ENCODE peak calls at places on chromosomes 3 and 15, in eight cellular contexts. C is GM23248, M is GM12878, N is HCT116, Z is IMR-90, W is mammary epithelial cell, F is PC-9, R is astrocyte. H is an unnamed sample. For H3K36me3, the result is how much of the 10 kb centered on the place peaks cover.

GRCh38 chr15:41892621-41893421 is 1.0 kb downstream of the SPTBN5 start:
- DNase-seq in Z (no peak), F (no peak), C (no peak), R (no peak), M (no peak), W (peak), N (no peak), H (no peak)

GRCh38 chr3:139309880-139310279 is 33.9 kb upstream of the MRPS22 start:
- DNase-seq in C (peak), N (no peak), W (no peak), F (peak), M (no peak), R (peak), Z (no peak), H (peak)

GRCh38 chr15:28943146-28943545 is 57.4 kb downstream of the APBA2 start:
- DNase-seq in N (no peak), R (no peak), Z (no peak), W (no peak), F (no peak), M (no peak), C (no peak), H (no peak)

GRCh38 chr3:156291269-156292123 is 171.1 kb downstream of the KCNAB1 start:
- DNase-seq in M (no peak), F (no peak), Z (peak), N (no peak), C (peak), R (peak), W (peak), H (no peak)

GRCh38 chr15:36666228-36666627 is 86.8 kb downstream of the CDIN1 start:
- DNase-seq in W (no peak), R (no peak), C (no peak), M (no peak), Z (no peak), F (no peak), N (no peak), H (no peak)

GRCh38 chr3:57006048-57006709 is 54.3 kb upstream of the SPATA12 start:
- DNase-seq in M (no peak), W (no peak), R (no peak), F (peak), C (no peak), Z (no peak), N (no peak), H (peak)

GRCh38 chr15:40337597-40337996 is 3.1 kb downstream of the CCDC9B start:
- DNase-seq in Z (no peak), M (no peak), F (no peak), R (no peak), N (no peak), W (no peak), C (no peak), H (no peak)

GRCh38 chr3:42510325-42510724 is 7.9 kb downstream of the VIPR1 start:
- DNase-seq in N (no peak), C (no peak), R (no peak), M (no peak), F (no peak), Z (no peak), W (no peak), H (no peak)

GRCh38 chr3:74301058-74301457 is 313.4 kb downstream of the CNTN3 start:
- DNase-seq in R (no peak), C (no peak), M (no peak), W (no peak), F (no peak), Z (no peak), N (no peak), H (no peak)

GRCh38 chr3:65144791-65145355 is 457.1 kb upstream of the ADAMTS9 start:
- DNase-seq in N (no peak), M (no peak), Z (peak), R (peak), C (peak), F (no peak), W (peak), H (no peak)

GRCh38 chr3:129974451-129975331 is at the start of gene TRH:
- DNase-seq in W (no peak), N (no peak), R (no peak), C (no peak), Z (no peak), F (no peak), M (no peak), H (no peak)

GRCh38 chr3:74390121-74390870 is 224.2 kb downstream of the CNTN3 start:
- DNase-seq in W (no peak), Z (no peak), M (no peak), C (peak), R (no peak), F (no peak), N (no peak), H (no peak)

GRCh38 chr3:160210799-160211221 is 14.4 kb upstream of the C3orf80 start:
- DNase-seq in M (no peak), C (peak), Z (peak), N (peak), R (peak), F (no peak), W (peak), H (peak)

GRCh38 chr15:90344632-90345031 is 7.5 kb upstream of the ZNF774 start:
- DNase-seq in Z (no peak), C (no peak), M (no peak), W (no peak), F (no peak), R (no peak), N (no peak), H (no peak)

GRCh38 chr15:62118446-62118964 is 46.6 kb downstream of the C2CD4B start:
- DNase-seq in Z (peak), C (peak), N (no peak), W (peak), R (no peak), F (no peak), M (no peak), H (no peak)

GRCh38 chr15:59833366-59833765 is 144.2 kb upstream of the BNIP2 start:
- DNase-seq in F (no peak), C (no peak), Z (no peak), R (no peak), N (no peak), W (no peak), M (no peak), H (no peak)

GRCh38 chr3:56975562-56975961 is 84.9 kb upstream of the SPATA12 start:
- DNase-seq in F (no peak), Z (peak), W (no peak), C (peak), N (no peak), R (no peak), M (no peak), H (no peak)

GRCh38 chr3:22887664-22888291 is 315.3 kb upstream of the UBE2E2 start:
- DNase-seq in N (peak), Z (peak), C (peak), M (no peak), W (peak), R (peak), F (peak), H (peak)

GRCh38 chr3:125437631-125438435 is 62.7 kb upstream of the ZNF148 start:
- DNase-seq in N (peak), W (peak), M (no peak), C (peak), F (peak), R (no peak), Z (peak), H (peak)

GRCh38 chr15:83323296-83323711 is 38.8 kb upstream of the BNC1 start:
- DNase-seq in R (peak), W (peak), F (no peak), Z (peak), N (no peak), M (no peak), C (peak), H (peak)

GRCh38 chr3:108588616-108589015 is 622 bp downstream of the CIP2A start:
- DNase-seq in Z (no peak), R (no peak), M (no peak), W (no peak), F (no peak), C (peak), N (no peak), H (no peak)

GRCh38 chr15:49225572-49226281 is 55.7 kb downstream of the GALK2 start:
- DNase-seq in N (peak), M (no peak), F (peak), Z (peak), C (peak), R (peak), W (peak), H (peak)

GRCh38 chr3:45132568-45133211 is 13.5 kb downstream of the CDCP1 start:
- DNase-seq in Z (no peak), W (no peak), F (no peak), N (no peak), M (no peak), C (no peak), R (peak), H (no peak)

GRCh38 chr3:197104738-197105137 is 75.1 kb upstream of the MELTF start:
- DNase-seq in W (no peak), N (no peak), Z (peak), F (no peak), M (no peak), C (no peak), R (no peak), H (no peak)

GRCh38 chr3:104717828-104718196 is 648.9 kb upstream of the ALCAM start:
- DNase-seq in F (no peak), M (no peak), N (no peak), W (no peak), C (peak), R (peak), Z (peak), H (no peak)

GRCh38 chr3:32406481-32407408 is 15.1 kb downstream of the CMTM7 start:
- DNase-seq in R (no peak), M (no peak), F (no peak), N (no peak), C (no peak), W (peak), Z (no peak), H (no peak)

GRCh38 chr3:138477120-138477519 is 42.7 kb downstream of the ESYT3 start:
- DNase-seq in C (no peak), W (no peak), F (no peak), Z (no peak), R (no peak), M (no peak), N (no peak), H (peak)

GRCh38 chr15:83284563-83285283 is at the start of gene BNC1:
- DNase-seq in W (peak), C (no peak), M (no peak), F (no peak), N (no peak), Z (no peak), R (no peak), H (no peak)

GRCh38 chr15:100958326-100959065 is 39.3 kb downstream of the LRRK1 start:
- DNase-seq in W (no peak), Z (peak), M (no peak), R (peak), N (no peak), F (no peak), C (peak), H (peak)

GRCh38 chr15:99671926-99672701 is 61.1 kb downstream of the LYSMD4 start:
- DNase-seq in F (no peak), N (no peak), W (no peak), R (no peak), Z (no peak), M (no peak), C (no peak), H (no peak)

GRCh38 chr15:99669250-99669649 is 64.0 kb downstream of the LYSMD4 start:
- DNase-seq in W (no peak), F (no peak), Z (no peak), R (no peak), C (no peak), N (no peak), M (no peak), H (no peak)

GRCh38 chr15:99673118-99673517 is 60.1 kb downstream of the LYSMD4 start:
- DNase-seq in R (no peak), Z (no peak), M (no peak), W (no peak), F (no peak), C (no peak), N (no peak), H (no peak)

GRCh38 chr15:99674279-99674678 is 59.0 kb downstream of the LYSMD4 start:
- DNase-seq in M (no peak), R (no peak), N (no peak), C (no peak), W (no peak), Z (no peak), F (no peak), H (no peak)

DNA sequence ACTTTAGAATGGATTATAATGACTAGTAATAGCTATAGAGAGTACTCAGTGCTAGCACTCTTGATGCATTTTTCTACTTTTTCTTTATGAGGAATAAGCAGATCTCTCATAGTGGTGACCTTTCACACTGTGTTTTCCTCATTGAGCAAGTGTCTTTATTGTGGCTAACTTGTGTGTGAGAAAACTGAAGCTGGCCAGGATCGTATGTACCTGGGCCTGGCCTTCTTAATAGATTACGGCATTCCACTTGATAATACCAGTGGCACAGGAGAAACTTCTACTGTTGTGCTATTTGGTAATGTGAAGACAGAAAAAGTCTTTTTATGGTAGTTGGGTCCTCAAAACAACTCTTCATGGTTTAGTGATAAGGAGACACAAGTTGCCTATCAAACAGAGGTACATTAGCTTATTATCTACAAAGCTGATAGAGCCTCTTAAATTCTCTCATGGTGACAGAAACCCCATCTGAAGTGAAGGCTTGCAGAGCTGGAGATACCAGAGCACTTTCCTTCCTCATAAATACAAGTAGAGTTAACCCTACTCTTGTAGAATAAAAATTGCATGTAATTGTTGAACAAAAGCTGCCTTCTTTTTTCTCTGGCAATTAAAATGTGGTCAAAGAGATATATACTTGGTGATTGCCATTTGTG is 64.6 kb downstream of the LYSMD4 start:
- DNase-seq in Z (no peak), F (no peak), R (no peak), M (no peak), W (no peak), C (no peak), N (no peak), H (no peak)
- H3K27ac ChIP-seq in Z (no peak), F (no peak), R (no peak), M (no peak), W (no peak), C (no peak), N (no peak), H (no peak)

DNA sequence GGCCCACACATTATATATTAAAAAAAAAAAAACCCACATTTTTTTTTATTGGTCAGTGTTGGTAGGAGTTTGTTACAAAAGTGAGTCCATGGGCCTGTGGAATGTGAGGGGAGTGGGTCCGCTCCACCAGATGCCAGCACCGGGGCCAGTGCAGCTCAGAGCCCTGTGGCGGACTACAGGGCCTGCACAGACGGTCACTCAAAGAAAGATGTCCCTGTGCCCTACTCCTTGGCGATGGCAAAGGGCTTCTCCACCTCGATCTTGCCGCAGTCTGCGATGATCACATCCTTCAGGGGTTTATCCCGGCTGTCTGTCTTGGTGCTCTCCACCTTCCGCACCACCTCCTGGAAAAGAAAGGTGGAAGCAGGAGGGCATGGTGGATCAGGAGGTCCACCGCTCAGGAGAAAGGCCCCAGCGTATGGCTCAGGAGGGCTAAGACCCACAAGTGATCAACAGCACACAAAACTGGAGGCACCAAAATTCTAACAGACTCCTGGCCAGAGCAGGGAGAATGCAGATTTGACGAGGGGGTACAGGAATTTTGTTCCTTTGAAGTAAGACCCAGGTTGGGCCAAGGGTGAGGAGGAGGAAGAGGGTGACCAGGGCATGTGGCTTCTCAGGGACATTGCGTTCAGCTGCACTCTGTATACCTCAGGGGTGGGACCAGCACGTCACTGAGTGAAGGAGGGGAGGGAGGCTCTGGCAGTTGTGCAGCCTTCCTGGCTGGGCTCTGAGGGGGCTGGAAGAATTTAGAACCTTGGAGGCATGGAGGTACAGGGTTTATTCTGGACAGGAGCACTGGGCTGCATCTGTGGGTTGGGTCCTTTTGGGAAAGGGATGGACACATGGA is 4.5 kb downstream of the SNX22 start:
- DNase-seq in Z (no peak), F (no peak), N (no peak), C (no peak), W (no peak), R (no peak), M (no peak), H (no peak)
- H3K36me3 ChIP-seq in Z (half or more), F (under half), N (under half), C (half or more), W (half or more), R (half or more), M (under half), H (under half)

GRCh38 chr3:128555098-128555825 is 62.3 kb upstream of the GATA2 start:
- DNase-seq in M (no peak), N (no peak), F (no peak), R (no peak), Z (no peak), W (no peak), C (no peak), H (no peak)
- H2AFZ ChIP-seq in M (no peak), N (no peak), F (no peak), R (peak), Z (no peak), W (peak), C (peak), H (peak)

GRCh38 chr3:122559906-122560305 is 4.2 kb downstream of the PARP9 start:
- DNase-seq in R (no peak), F (no peak), W (no peak), Z (no peak), M (no peak), C (no peak), N (no peak), H (no peak)

GRCh38 chr3:122553171-122553570 is 10.9 kb downstream of the PARP9 start:
- DNase-seq in R (no peak), F (no peak), W (no peak), M (no peak), Z (no peak), C (no peak), N (no peak), H (no peak)

GRCh38 chr3:122560680-122561079 is 3.4 kb downstream of the PARP9 start:
- DNase-seq in W (peak), M (peak), R (peak), Z (peak), C (peak), F (peak), N (peak), H (peak)

GRCh38 chr3:122558605-122559004 is 5.5 kb downstream of the PARP9 start:
- DNase-seq in N (no peak), W (no peak), C (no peak), Z (no peak), R (no peak), M (no peak), F (no peak), H (no peak)

DNA sequence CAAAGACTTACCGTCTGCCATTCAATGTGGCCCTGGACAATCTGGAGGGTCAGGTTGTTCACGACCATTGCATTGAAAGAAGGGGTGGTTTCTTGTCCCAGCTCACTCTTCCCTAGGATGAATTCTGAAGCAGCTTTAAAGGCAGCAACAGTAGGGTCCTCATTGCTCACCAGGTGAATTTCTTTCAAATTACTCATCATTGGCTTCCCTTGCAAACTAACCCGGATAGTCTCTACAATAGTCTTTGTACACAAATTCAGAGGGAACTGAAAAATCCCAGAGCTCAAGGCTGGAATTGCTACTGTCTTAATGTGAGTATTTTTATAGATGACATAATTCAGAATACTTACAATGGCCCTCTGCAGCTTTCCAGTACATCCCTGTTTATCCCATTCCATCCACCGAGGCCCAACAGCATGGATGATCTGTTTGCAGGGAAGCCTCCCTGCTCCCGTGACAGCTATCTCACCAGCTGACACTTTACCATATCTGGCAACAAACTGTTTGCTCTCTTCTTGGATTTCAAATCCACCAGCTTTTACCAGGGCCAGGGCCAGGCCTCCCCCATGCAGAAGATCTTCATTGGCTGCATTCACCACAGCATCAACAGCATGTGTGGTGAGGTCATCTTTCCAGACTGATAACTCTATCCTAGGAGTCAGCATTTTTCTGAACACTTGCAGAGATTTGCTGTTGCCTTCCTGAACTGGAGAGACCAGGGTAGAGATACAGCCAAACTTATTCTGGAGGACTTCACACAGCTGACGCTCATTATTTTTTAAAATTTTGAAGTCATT is 8.6 kb downstream of the PARP9 start:
- DNase-seq in F (no peak), R (peak), Z (peak), C (peak), N (no peak), M (no peak), W (peak), H (peak)
- H3K27ac ChIP-seq in F (no peak), R (peak), Z (no peak), C (no peak), N (no peak), M (no peak), W (no peak), H (peak)